ENCODE peak calls at places on chromosomes 7 and 10, in five cellular contexts. O is K562, G is HepG2, W is A549, L is upper lobe of left lung. R is an unnamed sample.

GRCh38 chr10:124649209-124649608 is 95.0 kb downstream of the FAM53B start:
- ATAC-seq in O (no peak), L (no peak), G (no peak), W (no peak), R (peak; percentile 34)

GRCh38 chr7:43729924-43730248 is 563 bp upstream of the COA1 start:
- ATAC-seq in O (peak; percentile 2), G (peak; percentile 19), W (no peak), L (no peak), R (peak; percentile 35)

GRCh38 chr7:477626-478220 is 41.9 kb downstream of the PDGFA start:
- ATAC-seq in G (no peak), W (peak; percentile 52), L (no peak), O (no peak), R (no peak)

GRCh38 chr7:128108641-128109423 is 77.6 kb upstream of the LRRC4 start:
- ATAC-seq in L (peak; percentile 52), W (no peak), G (no peak), O (no peak), R (no peak)

GRCh38 chr7:34821965-34822558 is 164.0 kb downstream of the NPSR1 start:
- ATAC-seq in W (no peak), O (peak; percentile 65), G (no peak), L (no peak), R (no peak)

GRCh38 chr10:50397312-50398140 is 146.2 kb upstream of the ASAH2 start:
- ATAC-seq in G (peak; percentile 35), O (peak; percentile 74), W (no peak), L (no peak), R (no peak)

GRCh38 chr7:54988516-54988915 is 30.3 kb upstream of the EGFR start:
- ATAC-seq in O (no peak), W (no peak), L (no peak), G (no peak), R (no peak)

GRCh38 chr10:51708609-51709008 is 9.2 kb upstream of the CSTF2T start:
- ATAC-seq in G (no peak), O (no peak), W (no peak), L (no peak), R (no peak)

GRCh38 chr7:28055161-28055544 is 125.4 kb downstream of the JAZF1 start:
- ATAC-seq in O (no peak), L (peak; percentile 19), G (no peak), W (peak; percentile 91), R (no peak)

GRCh38 chr7:71237945-71238344 is 106.0 kb downstream of the GALNT17 start:
- ATAC-seq in L (no peak), W (no peak), G (no peak), O (no peak), R (peak; percentile 76)

GRCh38 chr10:6114758-6115410 is 26.1 kb downstream of the RBM17 start:
- ATAC-seq in W (peak; percentile 47), G (no peak), O (no peak), L (no peak), R (peak; percentile 39)

GRCh38 chr10:11091517-11092102 is 73.9 kb downstream of the CELF2 start:
- ATAC-seq in L (no peak), G (no peak), O (no peak), W (no peak), R (no peak)

GRCh38 chr7:117158941-117159705 is 163.7 kb downstream of the WNT2 start:
- ATAC-seq in O (no peak), G (no peak), W (no peak), L (no peak), R (no peak)

GRCh38 chr10:36489928-36490279 is 635.5 kb upstream of the ANKRD30A start:
- ATAC-seq in O (no peak), W (no peak), L (no peak), G (no peak), R (no peak)

GRCh38 chr10:30227481-30227880 is 121.6 kb downstream of the MTPAP start:
- ATAC-seq in L (no peak), O (peak; percentile 41), G (peak; percentile 21), W (no peak), R (peak; percentile 53)

GRCh38 chr7:88337556-88337955 is 30.9 kb upstream of the STEAP4 start:
- ATAC-seq in G (no peak), L (no peak), W (no peak), O (no peak), R (no peak)

GRCh38 chr10:29150010-29150409 is 138.9 kb upstream of the LYZL1 start:
- ATAC-seq in W (peak; percentile 70), L (peak; percentile 23), G (peak; percentile 30), O (no peak), R (no peak)

GRCh38 chr7:80783177-80783687 is 135.6 kb downstream of the SEMA3C start:
- ATAC-seq in L (no peak), O (no peak), G (no peak), W (peak; percentile 7), R (no peak)

GRCh38 chr7:80781146-80781545 is 137.7 kb downstream of the SEMA3C start:
- ATAC-seq in O (no peak), L (no peak), W (peak; percentile 16), G (no peak), R (peak; percentile 48)

GRCh38 chr7:80779456-80779855 is 139.4 kb downstream of the SEMA3C start:
- ATAC-seq in L (no peak), W (no peak), O (no peak), G (no peak), R (no peak)

GRCh38 chr7:80783688-80784327 is 135.0 kb downstream of the SEMA3C start:
- ATAC-seq in O (no peak), L (no peak), W (peak; percentile 42), G (no peak), R (no peak)

GRCh38 chr7:80781561-80781979 is 137.3 kb downstream of the SEMA3C start:
- ATAC-seq in O (no peak), G (no peak), L (no peak), W (peak; percentile 81), R (peak; percentile 82)
- TF ChIP-seq EP300 in O (no peak), G (no peak), L (no peak), W (peak; percentile 25), R (no peak)

DNA sequence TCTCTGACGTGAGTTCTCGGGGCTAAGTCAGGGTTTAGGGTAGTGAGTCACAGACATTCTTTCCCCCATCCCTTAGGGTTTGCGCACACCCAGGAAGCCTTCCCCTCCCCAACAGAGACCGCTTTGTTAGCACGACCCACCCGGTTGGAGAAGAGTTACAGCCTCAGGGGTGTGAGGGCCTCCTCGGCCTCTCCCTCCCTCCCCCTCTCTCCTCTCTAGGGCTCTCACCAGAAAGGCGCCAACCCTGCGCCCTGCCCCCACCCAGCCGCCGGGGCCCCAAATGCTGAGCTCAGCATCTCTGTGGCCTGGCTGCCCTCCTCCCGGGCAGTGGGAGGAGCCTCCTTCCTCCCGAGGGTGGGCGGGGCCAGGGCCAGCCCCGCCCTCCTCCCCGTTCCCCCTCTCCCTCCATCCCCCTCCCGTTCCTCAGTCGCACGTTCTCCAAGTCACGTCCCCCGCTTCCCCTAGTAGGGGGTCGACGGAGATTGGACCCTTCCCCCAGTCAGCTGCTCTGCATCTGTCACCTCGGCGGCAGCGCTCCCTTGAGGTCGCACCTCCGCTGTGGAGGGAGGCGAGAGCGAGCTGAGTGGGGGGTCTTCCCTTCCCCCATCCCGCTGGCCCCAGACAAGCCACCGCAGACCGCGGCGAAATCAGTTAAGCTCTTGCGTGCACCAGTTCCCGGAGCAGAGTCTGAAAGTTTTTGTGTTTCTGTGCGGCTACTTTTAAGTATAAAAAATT is 13.0 kb upstream of the DDIT4 start:
- ATAC-seq in W (peak; percentile 91), L (peak; percentile 91), O (peak; percentile 91), G (peak; percentile 84), R (peak; percentile 82)
- TF ChIP-seq EP300 in W (peak; percentile 95), L (no peak), O (peak; percentile 53), G (no peak), R (no peak)

DNA sequence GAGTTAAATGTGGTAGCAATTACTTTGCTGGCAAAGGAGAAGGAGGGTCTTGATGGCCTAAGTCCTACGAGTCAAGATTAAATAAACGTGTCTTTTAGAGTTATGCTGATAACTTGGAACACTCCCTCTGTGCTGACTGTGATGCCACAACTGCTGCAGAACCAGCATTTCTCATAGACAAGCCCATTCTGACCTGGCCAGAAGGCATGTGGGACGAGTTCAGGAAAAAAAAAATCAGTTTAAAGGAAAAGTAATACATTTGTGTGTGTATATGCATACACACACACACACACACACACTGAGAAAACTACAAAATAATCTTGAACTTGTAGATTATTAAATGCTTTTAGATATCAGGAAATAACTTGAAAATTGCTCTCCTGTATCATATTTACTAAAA is 245.8 kb downstream of the FGFR2 start:
- ATAC-seq in L (no peak), W (no peak), O (no peak), G (no peak), R (no peak)
- TF ChIP-seq EP300 in L (no peak), W (no peak), O (no peak), G (no peak), R (no peak)

DNA sequence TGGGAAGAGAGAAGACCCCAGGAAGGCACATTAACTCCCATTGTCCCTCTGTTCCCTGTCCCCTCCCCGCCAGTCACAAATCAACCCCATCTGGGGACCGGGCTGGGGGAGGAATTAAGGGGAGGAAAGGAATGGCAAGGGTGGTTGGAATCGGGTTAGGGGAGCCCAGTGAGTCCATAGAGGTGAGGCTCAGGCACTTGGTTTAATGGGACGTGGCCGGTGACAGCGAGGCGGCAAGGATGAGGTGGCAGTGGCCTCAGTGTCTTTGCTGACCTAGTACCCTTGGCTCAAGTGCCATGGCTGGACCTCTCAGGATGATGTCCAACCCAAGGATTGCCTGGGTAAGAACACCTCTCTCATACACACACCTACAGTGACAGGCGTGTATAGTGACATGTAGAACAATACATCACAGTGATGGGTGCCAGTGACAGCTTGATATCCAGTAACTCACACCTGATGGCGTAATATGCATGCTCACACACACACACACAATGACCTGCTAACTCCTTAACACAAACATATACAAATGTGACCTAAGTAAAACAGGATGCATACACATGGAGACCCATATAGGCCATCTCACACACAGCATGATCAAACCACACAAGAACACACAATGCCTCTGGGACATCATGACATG is 12.3 kb downstream of the KCNIP2 start:
- ATAC-seq in G (no peak), W (no peak), L (no peak), O (no peak), R (no peak)
- TF ChIP-seq EP300 in G (no peak), W (no peak), L (no peak), O (no peak), R (no peak)

GRCh38 chr10:103678104-103678526 is 177.3 kb downstream of the SH3PXD2A start:
- ATAC-seq in O (no peak), L (peak; percentile 74), G (no peak), W (no peak), R (peak; percentile 85)

GRCh38 chr10:103673616-103674015 is 180.1 kb downstream of the NEURL1 start:
- ATAC-seq in W (no peak), O (no peak), G (no peak), L (no peak), R (no peak)

GRCh38 chr10:103676851-103677417 is 178.4 kb downstream of the SH3PXD2A start:
- ATAC-seq in W (peak; percentile 33), O (no peak), G (no peak), L (peak; percentile 62), R (peak; percentile 68)

GRCh38 chr10:103677486-103677885 is 177.9 kb downstream of the SH3PXD2A start:
- ATAC-seq in O (no peak), W (no peak), L (no peak), G (no peak), R (no peak)

DNA sequence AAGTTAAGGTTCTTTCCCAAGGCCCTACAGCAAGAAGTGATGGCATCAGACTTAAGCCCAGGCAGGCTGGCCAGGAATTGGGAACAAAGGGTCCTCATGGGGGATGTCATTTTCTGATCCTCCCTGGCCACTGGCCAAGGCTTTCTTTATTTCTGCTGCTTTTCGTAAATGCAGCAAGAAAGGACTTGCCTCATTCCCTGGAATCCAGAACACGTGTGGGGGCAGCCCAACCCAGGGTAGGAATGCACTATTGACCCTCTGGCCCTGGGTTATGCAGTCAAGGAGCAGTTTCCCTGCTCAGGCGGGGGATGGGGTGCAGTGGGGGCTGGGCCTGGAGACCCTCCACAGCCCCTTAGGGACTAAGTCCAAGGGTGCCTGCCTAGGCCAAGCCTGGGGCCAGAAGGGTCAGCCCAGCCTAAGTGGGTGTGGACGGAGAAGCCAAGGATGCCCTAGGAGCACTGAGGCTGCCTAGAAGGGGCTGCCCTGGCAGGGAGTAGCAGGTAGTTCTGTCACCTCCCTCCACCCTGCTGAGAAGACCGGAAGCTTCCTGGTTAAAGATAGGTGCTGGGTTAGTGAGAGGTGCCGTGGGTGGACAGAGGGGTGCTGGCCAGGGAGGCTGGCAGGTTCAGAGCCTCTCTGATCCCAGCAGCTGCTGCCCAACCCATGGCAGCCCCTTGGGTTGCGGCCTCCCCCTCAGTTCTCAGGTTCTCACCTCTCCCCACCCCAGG is 179.2 kb downstream of the SH3PXD2A start:
- ATAC-seq in G (peak; percentile 16), W (peak; percentile 68), L (peak; percentile 23), O (peak; percentile 48), R (peak; percentile 58)
- TF ChIP-seq EP300 in G (no peak), W (no peak), L (no peak), O (no peak), R (no peak)

R was measured in gastroesophageal sphincter.